ENCODE peak calls at places on chromosomes 11 and 22, in seven cellular contexts. N, F, X, O, V, G and Q are unnamed samples.

GRCh38 chr11:73147771-73148681 is 5.9 kb upstream of the FCHSD2 start:
- DNase-seq in N (peak; percentile 59), F (no peak), X (no peak), O (no peak), V (peak; percentile 81), G (no peak), Q (no peak)

GRCh38 chr11:119315139-119316016 is 1.6 kb downstream of the MCAM start:
- DNase-seq in N (no peak), F (no peak), X (peak; percentile 62), O (peak; percentile 60), V (peak; percentile 82), G (no peak), Q (peak; percentile 59)

GRCh38 chr11:78698612-78699011 is 123.9 kb upstream of the NARS2 start:
- DNase-seq in N (peak; percentile 81), F (no peak), X (no peak), O (no peak), V (no peak), G (peak; percentile 84), Q (peak; percentile 73)

GRCh38 chr11:34929794-34930763 is 13.7 kb downstream of the PDHX start:
- DNase-seq in N (no peak), F (no peak), X (peak; percentile 48), O (peak; percentile 11), V (no peak), G (no peak), Q (no peak)

GRCh38 chr11:128310676-128311445 is 276.5 kb downstream of the ETS1 start:
- DNase-seq in N (no peak), F (no peak), X (no peak), O (no peak), V (no peak), G (no peak), Q (no peak)

GRCh38 chr22:32313532-32313931 is 44.1 kb upstream of the RFPL3 start:
- DNase-seq in N (no peak), F (no peak), X (no peak), O (no peak), V (no peak), G (no peak), Q (no peak)

GRCh38 chr11:78395597-78395996 is 22.0 kb downstream of the GAB2 start:
- DNase-seq in N (no peak), F (no peak), X (no peak), O (no peak), V (no peak), G (no peak), Q (no peak)

GRCh38 chr11:111461460-111462240 is 50.5 kb downstream of the BTG4 start:
- DNase-seq in N (no peak), F (no peak), X (no peak), O (no peak), V (no peak), G (no peak), Q (no peak)

GRCh38 chr11:68430801-68431200 is 29.8 kb upstream of the PPP6R3 start:
- DNase-seq in N (no peak), F (no peak), X (peak; percentile 73), O (no peak), V (no peak), G (no peak), Q (no peak)

GRCh38 chr22:46935506-46936377 is 173.3 kb downstream of the TBC1D22A start:
- DNase-seq in N (peak; percentile 58), F (no peak), X (peak; percentile 66), O (no peak), V (peak; percentile 55), G (no peak), Q (peak; percentile 29)

GRCh38 chr11:85133636-85134035 is 493.5 kb downstream of the DLG2 start:
- DNase-seq in N (no peak), F (no peak), X (no peak), O (no peak), V (no peak), G (no peak), Q (no peak)

GRCh38 chr11:85137597-85137996 is 489.5 kb downstream of the DLG2 start:
- DNase-seq in N (no peak), F (no peak), X (no peak), O (no peak), V (no peak), G (no peak), Q (no peak)

GRCh38 chr11:85132839-85133238 is 494.3 kb downstream of the DLG2 start:
- DNase-seq in N (no peak), F (no peak), X (no peak), O (no peak), V (no peak), G (no peak), Q (no peak)
- H3K4me3 ChIP-seq in N (no peak overlapping the region), F (no peak overlapping the region), X (no peak overlapping the region), O (no peak overlapping the region), V (no peak overlapping the region), G (peak overlapping the region; percentile 9), Q (no peak overlapping the region)

DNA sequence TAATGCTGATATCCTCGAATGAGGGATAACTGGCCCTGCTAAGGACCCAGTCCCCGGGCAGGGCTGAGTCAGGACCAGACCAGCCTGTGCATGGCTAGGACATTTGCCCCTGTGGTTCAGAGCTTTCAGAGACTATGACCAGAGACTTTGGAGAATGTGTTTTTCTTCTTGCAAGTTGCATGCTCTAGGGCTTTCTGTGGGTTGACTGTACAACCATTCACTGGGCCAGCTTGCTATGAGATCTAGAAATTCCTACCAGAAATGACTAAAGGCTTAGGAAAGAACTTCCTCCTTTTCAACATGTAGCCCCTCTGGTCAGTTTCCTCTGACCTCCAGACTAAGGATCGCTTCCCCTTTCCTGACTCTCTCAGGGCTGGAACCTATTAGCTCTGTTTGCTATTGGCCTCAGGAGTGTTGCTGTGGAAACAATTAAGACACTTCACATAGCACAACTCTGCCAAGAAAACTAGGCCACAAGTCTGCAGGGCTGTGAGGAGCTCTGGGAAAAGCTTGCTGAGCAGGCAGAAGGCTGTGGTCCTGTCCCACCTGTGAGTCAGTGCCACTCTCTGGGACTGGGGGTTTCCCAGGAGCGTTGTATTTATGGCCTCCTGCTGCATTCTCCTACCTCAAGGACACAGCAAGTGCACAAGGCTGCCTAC is 10.7 kb downstream of the CRY2 start:
- DNase-seq in N (peak; percentile 76), F (peak; percentile 82), X (no peak), O (no peak), V (no peak), G (peak; percentile 56), Q (peak; percentile 12)
- H3K4me3 ChIP-seq in N (no peak overlapping the region), F (no peak overlapping the region), X (no peak overlapping the region), O (no peak overlapping the region), V (no peak overlapping the region), G (no peak overlapping the region), Q (no peak overlapping the region)

DNA sequence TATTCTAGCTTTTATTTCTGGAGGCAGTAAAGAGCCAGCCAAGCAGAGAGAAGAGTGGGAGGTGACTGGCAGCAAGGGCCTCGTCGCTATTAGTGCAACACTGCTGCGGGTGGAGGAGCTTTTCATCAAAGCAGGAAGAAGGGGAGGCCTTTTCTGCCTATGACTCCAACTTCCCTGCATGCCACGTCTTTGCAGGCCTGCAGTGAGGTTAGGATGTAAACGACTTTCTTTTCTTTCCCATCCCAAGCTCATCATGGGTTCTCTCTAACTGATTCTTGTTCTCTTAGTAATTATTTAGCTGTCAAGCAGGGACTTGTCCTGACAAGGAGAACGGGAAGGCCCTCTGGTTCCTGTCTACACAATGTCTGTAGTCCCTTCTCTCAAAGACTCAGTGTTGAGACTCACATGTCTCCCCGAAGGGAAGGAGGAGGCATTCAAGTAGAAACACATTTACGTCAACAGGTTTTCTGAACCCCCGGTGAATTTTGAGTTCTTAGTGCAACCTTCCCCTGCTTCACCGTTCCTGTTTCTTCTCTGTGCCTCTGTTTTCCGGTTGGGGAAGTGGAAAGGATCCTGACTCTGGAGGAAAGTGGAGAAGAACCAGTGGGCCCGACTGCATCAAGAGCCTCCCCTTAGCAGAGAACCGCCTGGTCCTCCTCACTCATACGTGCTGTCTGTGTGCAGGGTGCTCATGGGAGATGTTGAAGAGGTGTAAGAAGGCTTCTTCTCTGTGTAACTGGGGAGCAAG is 56.9 kb downstream of the PACS1 start:
- DNase-seq in N (peak; percentile 77), F (no peak), X (peak; percentile 42), O (peak; percentile 76), V (no peak), G (peak; percentile 73), Q (peak; percentile 96)
- H3K4me3 ChIP-seq in N (no peak overlapping the region), F (no peak overlapping the region), X (no peak overlapping the region), O (peak overlapping the region; percentile 2), V (no peak overlapping the region), G (no peak overlapping the region), Q (no peak overlapping the region)

GRCh38 chr22:38315801-38316339 is 1.4 kb downstream of the CSNK1E start:
- DNase-seq in N (no peak), F (no peak), X (no peak), O (no peak), V (no peak), G (no peak), Q (no peak)

GRCh38 chr22:38318792-38319773 is 1.9 kb upstream of the CSNK1E start:
- DNase-seq in N (no peak), F (no peak), X (no peak), O (no peak), V (no peak), G (no peak), Q (no peak)

GRCh38 chr22:38316340-38317236 is 645 bp downstream of the CSNK1E start:
- DNase-seq in N (no peak), F (no peak), X (peak; percentile 68), O (peak; percentile 69), V (peak; percentile 84), G (no peak), Q (peak; percentile 44)

GRCh38 chr22:38317237-38317994 is at the start of gene CSNK1E:
- DNase-seq in N (peak; percentile 83), F (no peak), X (peak; percentile 86), O (peak; percentile 73), V (peak; percentile 88), G (peak; percentile 46), Q (peak; percentile 73)

GRCh38 chr22:38317995-38318715 is 922 bp upstream of the CSNK1E start:
- DNase-seq in N (peak; percentile 95), F (peak; percentile 80), X (peak; percentile 85), O (no peak), V (no peak), G (peak; percentile 86), Q (peak; percentile 99)
- H3K4me3 ChIP-seq in N (no peak overlapping the region), F (peak overlapping the region; percentile 52), X (peak overlapping the region; percentile 36), O (no peak overlapping the region), V (no peak overlapping the region), G (peak overlapping the region; percentile 57), Q (peak overlapping the region; percentile 38)

DNA sequence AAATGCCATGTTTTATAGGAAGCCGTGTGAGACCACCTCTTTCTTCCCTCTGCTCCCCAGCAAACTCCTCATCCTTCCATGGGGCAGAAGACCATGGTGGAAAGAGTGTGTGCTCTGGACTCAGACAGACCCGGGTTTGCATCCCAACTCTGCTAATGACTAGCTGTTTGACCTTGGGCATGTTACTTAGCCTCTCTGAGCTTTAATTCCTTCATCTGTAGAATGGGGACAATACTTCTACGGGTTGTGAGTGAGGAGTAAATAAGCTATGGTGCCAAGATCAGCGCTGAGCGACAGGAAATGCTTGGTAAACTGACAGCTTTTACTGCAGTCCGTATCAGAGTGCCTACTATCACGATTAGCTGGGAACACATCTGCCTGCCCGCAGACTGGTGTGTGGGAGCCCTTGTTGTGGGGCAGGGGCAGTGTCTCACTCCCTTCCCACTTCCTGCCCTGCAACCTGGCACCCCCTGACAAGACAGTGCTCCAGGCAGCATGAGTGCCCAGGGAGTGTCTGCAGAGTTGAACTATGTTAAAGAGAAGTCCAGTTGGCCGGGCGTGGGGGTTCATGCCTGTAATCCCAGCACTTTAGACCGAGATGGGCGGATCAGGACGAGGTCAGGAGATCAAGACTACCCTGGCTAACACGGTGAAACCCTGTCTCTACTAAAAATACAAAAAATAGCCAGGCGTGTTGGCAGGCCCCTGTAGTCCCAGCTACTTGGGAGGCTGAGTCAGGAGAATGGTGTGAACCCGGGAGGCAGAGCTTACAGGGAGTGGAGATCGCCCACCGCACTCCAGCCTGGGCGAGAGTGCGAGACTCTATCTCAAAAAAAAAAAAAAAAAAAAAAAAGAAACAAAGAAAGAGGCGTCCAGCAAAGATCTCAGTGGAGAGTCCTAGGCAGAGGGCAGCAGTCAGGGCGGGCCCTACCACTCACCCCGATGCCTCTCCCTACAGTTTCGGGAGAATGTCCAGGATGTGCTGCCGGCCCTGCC is 2.2 kb downstream of the SEC14L2 start:
- DNase-seq in N (no peak), F (no peak), X (no peak), O (peak; percentile 21), V (no peak), G (no peak), Q (peak; percentile 22)
- H3K4me3 ChIP-seq in N (no peak overlapping the region), F (no peak overlapping the region), X (no peak overlapping the region), O (peak overlapping the region; percentile 76), V (no peak overlapping the region), G (peak overlapping the region; percentile 83), Q (peak overlapping the region; percentile 74)